ENCODE peak calls at places on chromosomes 6 and 20, in six cellular contexts. T is foreskin fibroblast; B is neural crest cell; U is endothelial cell; Q is heart right ventricle; V is CD8-positive, alpha-beta T cell. E is an unnamed sample.

GRCh38 chr6:107611060-107611824 is 121.3 kb downstream of the SOBP start:
- DNase-seq in U (no peak), T (no peak), B (no peak), Q (peak), V (no peak), E (no peak)

GRCh38 chr20:11905460-11906150 is 12.1 kb upstream of the BTBD3 start:
- DNase-seq in B (no peak), T (peak), U (no peak), Q (no peak), V (no peak), E (no peak)

GRCh38 chr6:47839645-47840044 is 57.8 kb downstream of the OPN5 start:
- DNase-seq in B (no peak), U (no peak), V (no peak), Q (no peak), T (no peak), E (no peak)

GRCh38 chr20:47784599-47785320 is 521 bp downstream of the SULF2 start:
- DNase-seq in U (peak), B (peak), Q (peak), V (no peak), T (peak), E (no peak)

GRCh38 chr6:71387179-71387578 is 98.6 kb downstream of the OGFRL1 start:
- DNase-seq in Q (no peak), B (no peak), V (no peak), T (peak), U (no peak), E (no peak)

GRCh38 chr20:59825944-59826759 is 107.3 kb downstream of the SYCP2 start:
- DNase-seq in B (no peak), Q (no peak), T (no peak), U (no peak), V (no peak), E (no peak)

GRCh38 chr6:13762648-13763441 is 51.2 kb upstream of the RANBP9 start:
- DNase-seq in T (peak), V (no peak), U (no peak), Q (no peak), B (no peak), E (no peak)

GRCh38 chr20:23666189-23666588 is 22.6 kb downstream of the CST4 start:
- DNase-seq in Q (no peak), V (no peak), U (no peak), B (no peak), T (peak), E (no peak)

GRCh38 chr20:58895796-58896180 is 43.3 kb downstream of the GNAS start:
- DNase-seq in T (no peak), V (no peak), B (no peak), Q (no peak), U (no peak), E (no peak)

GRCh38 chr6:154127638-154128037 is 88.6 kb downstream of the OPRM1 start:
- DNase-seq in V (no peak), U (peak), T (no peak), Q (no peak), B (no peak), E (no peak)

GRCh38 chr6:24454452-24454851 is 34.9 kb downstream of the GPLD1 start:
- DNase-seq in T (no peak), B (no peak), Q (no peak), V (no peak), U (no peak), E (no peak)

GRCh38 chr20:23350855-23351838 is 556 bp downstream of the NXT1 start:
- DNase-seq in Q (peak), V (peak), U (peak), B (peak), T (peak), E (no peak)

GRCh38 chr20:54340667-54341081 is 132.8 kb downstream of the PFDN4 start:
- DNase-seq in B (no peak), V (no peak), T (peak), Q (no peak), U (no peak), E (peak)

GRCh38 chr6:142680308-142680707 is 264.7 kb downstream of the HIVEP2 start:
- DNase-seq in V (peak), U (no peak), B (no peak), Q (no peak), T (peak), E (no peak)

GRCh38 chr20:41169791-41170351 is 32.5 kb downstream of the PLCG1 start:
- DNase-seq in Q (no peak), T (peak), V (no peak), U (no peak), B (no peak), E (peak)

GRCh38 chr6:131379951-131380350 is 193.1 kb upstream of the ARG1 start:
- DNase-seq in B (no peak), Q (no peak), T (peak), U (no peak), V (no peak), E (peak)

GRCh38 chr6:53363341-53364079 is 14.8 kb upstream of the ELOVL5 start:
- DNase-seq in B (no peak), U (no peak), V (no peak), Q (no peak), T (no peak), E (no peak)

GRCh38 chr6:34317172-34317477 is 68.3 kb upstream of the SMIM29 start:
- DNase-seq in T (no peak), B (no peak), U (no peak), Q (no peak), V (no peak), E (no peak)

GRCh38 chr6:12458558-12458957 is 168.4 kb downstream of the EDN1 start:
- DNase-seq in U (no peak), V (no peak), T (no peak), B (no peak), Q (no peak), E (no peak)

GRCh38 chr20:44407402-44408184 is 52.1 kb downstream of the HNF4A start:
- DNase-seq in Q (no peak), U (no peak), B (no peak), V (no peak), T (peak), E (no peak)

GRCh38 chr6:35148167-35148741 is 7.1 kb upstream of the TCP11 start:
- DNase-seq in U (peak), T (peak), V (no peak), B (peak), Q (no peak), E (peak)

GRCh38 chr6:152272486-152272885 is 364.7 kb downstream of the SYNE1 start:
- DNase-seq in Q (no peak), V (no peak), U (no peak), B (no peak), T (no peak), E (no peak)

GRCh38 chr6:161242779-161243693 is 30.8 kb downstream of the AGPAT4 start:
- DNase-seq in U (peak), Q (no peak), B (no peak), T (peak), V (peak), E (no peak)

GRCh38 chr6:72623808-72624207 is 1.9 kb downstream of the KCNQ5 start:
- DNase-seq in U (no peak), B (no peak), V (no peak), T (no peak), Q (no peak), E (no peak)

GRCh38 chr6:148883270-148883669 is 136.4 kb downstream of the UST start:
- DNase-seq in Q (no peak), U (no peak), T (no peak), B (no peak), V (no peak), E (no peak)

GRCh38 chr6:24721461-24722215 is 2.7 kb upstream of the C6orf62 start:
- DNase-seq in T (no peak), Q (peak), V (no peak), B (no peak), U (no peak), E (no peak)

GRCh38 chr6:24836116-24836515 is 37.4 kb upstream of the ARMH2 start:
- DNase-seq in U (no peak), V (no peak), T (no peak), B (no peak), Q (no peak), E (no peak)

GRCh38 chr6:34736838-34737237 is 20.5 kb upstream of the SNRPC start:
- DNase-seq in T (no peak), V (no peak), B (no peak), U (no peak), Q (no peak), E (no peak)

GRCh38 chr20:18180815-18181214 is 43.2 kb downstream of the KAT14 start:
- DNase-seq in U (no peak), V (no peak), Q (no peak), T (no peak), B (no peak), E (no peak)

GRCh38 chr6:142146828-142147662 is at the start of the genes NMBR and VTA1:
- DNase-seq in U (peak), Q (peak), B (peak), T (peak), V (peak), E (peak)

GRCh38 chr6:98579089-98579488 is 255.3 kb upstream of the POU3F2 start:
- DNase-seq in T (no peak), Q (no peak), B (no peak), U (no peak), V (no peak), E (no peak)

GRCh38 chr6:37168809-37169457 is 1.0 kb upstream of the PIM1 start:
- DNase-seq in V (no peak), B (no peak), Q (no peak), U (no peak), T (peak), E (no peak)

GRCh38 chr6:35177139-35177538 is 36.0 kb upstream of the TCP11 start:
- DNase-seq in T (no peak), U (no peak), B (no peak), V (no peak), Q (no peak), E (no peak)

GRCh38 chr6:164396071-164397047 is 913.0 kb downstream of the C6orf118 start:
- DNase-seq in Q (no peak), U (no peak), V (no peak), B (peak), T (no peak), E (no peak)

GRCh38 chr20:58069207-58069606 is 159.2 kb downstream of the ANKRD60 start:
- DNase-seq in U (no peak), B (no peak), T (no peak), Q (no peak), V (no peak), E (no peak)

GRCh38 chr6:92431502-92431901 is 987.9 kb downstream of the EPHA7 start:
- DNase-seq in V (no peak), Q (no peak), U (no peak), B (no peak), T (no peak), E (no peak)

GRCh38 chr20:25024171-25024570 is 31.6 kb upstream of the APMAP start:
- DNase-seq in Q (no peak), V (no peak), U (no peak), B (no peak), T (no peak), E (no peak)

GRCh38 chr20:17655865-17656489 is 26.1 kb downstream of the RRBP1 start:
- DNase-seq in T (peak), Q (no peak), V (no peak), U (no peak), B (no peak), E (no peak)

GRCh38 chr20:45406260-45407066 is 1.6 kb upstream of the DBNDD2 start:
- DNase-seq in Q (peak), V (peak), B (peak), U (peak), T (peak), E (no peak)

DNA sequence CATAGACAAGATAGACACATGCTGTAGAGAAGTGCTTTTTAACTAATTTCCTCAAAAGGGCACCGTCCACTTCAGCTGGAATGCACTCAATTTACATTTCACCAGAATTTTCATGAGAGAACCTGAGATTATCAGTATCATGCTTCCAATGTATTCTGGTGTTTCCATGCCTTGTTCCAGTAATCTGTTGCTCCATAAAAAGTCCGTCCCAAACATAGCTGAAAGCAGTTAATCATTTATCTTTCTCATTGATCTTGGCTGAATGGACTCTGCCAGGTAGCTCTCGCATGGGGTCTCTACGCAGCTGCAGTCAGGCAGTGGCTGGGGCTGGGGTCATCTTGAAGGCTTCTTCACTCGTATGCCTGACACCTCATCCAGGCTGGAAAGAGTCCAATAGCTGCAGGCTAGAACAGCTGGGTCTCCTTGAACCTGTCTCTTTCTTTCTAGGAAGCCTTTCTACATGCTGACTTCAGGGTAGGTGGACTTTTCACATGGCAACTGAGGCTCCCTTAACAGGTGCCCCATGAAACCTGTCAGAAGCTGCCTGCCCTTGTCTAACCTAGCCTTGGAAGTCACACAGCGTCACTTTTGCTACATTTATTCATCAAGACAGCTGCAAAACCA is 18.6 kb upstream of the COL12A1 start:
- DNase-seq in T (no peak), U (no peak), Q (no peak), V (no peak), B (no peak), E (no peak)
- TF ChIP-seq CTCF in T (no peak), U (no peak), Q (no peak), V (no peak), B (no peak), E (no peak)

GRCh38 chr6:6004147-6004995 is 2.4 kb downstream of the NRN1 start:
- DNase-seq in Q (no peak), V (no peak), T (no peak), U (no peak), B (peak), E (no peak)

GRCh38 chr6:6002809-6003333 is 3.9 kb downstream of the NRN1 start:
- DNase-seq in Q (no peak), V (no peak), U (no peak), T (no peak), B (no peak), E (no peak)

GRCh38 chr6:6003334-6004146 is 3.2 kb downstream of the NRN1 start:
- DNase-seq in Q (peak), B (peak), T (peak), U (peak), V (no peak), E (no peak)

GRCh38 chr6:6001443-6001842 is 5.3 kb downstream of the NRN1 start:
- DNase-seq in B (no peak), V (no peak), U (no peak), Q (no peak), T (no peak), E (no peak)

DNA sequence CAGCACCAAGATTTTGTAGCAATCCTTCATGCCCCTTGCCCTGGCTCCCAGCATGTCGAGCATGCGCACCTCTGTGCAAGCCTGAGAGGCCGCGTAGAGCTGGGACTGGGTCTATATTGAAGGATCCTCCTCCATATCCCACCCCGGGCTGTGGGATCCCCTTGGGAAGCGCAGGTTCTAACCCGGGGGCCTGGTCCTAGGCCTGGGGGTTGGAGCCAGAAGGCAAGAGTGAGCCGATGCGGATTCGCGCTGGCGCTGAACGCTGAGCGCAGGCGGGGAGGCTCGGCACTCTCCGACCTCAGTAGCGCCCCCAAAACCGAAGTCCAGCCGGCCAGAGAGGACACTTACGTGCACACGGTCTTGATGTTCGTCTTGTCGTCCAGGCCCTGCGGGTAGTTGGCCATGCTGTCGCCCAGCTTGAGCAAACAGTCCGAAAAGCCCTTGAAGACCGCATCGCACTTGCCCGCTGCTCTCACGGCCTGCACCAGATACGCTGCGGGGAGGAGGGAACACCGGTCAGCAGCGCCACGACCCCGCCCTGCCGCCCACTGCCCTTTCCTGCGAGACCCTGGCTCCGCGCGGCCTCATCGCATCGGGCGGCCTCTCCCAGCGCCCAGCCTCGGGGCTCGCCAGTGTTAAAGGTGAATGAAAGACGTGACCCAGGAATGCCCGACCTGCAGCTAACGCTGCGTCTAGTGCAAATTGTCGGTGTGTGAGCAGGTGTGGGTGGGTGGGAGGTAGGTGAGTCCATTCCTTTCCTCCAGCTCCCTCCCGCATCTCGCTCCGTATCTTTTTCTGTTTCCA is 4.5 kb downstream of the NRN1 start:
- DNase-seq in V (no peak), B (peak), U (peak), T (no peak), Q (no peak), E (no peak)
- TF ChIP-seq CTCF in V (no peak), B (no peak), U (no peak), T (no peak), Q (no peak), E (no peak)

GRCh38 chr6:2232445-2232844 is 13.0 kb downstream of the GMDS start:
- DNase-seq in V (no peak), U (no peak), B (no peak), Q (no peak), T (no peak), E (no peak)
- TF ChIP-seq CTCF in V (no peak), U (no peak), B (no peak), Q (no peak), T (no peak), E (no peak)

GRCh38 chr6:15876406-15876805 is 213.6 kb upstream of the DTNBP1 start:
- DNase-seq in U (no peak), T (peak), V (no peak), B (no peak), Q (no peak), E (no peak)

GRCh38 chr6:15874821-15875220 is 212.0 kb upstream of the DTNBP1 start:
- DNase-seq in B (no peak), V (no peak), U (no peak), Q (no peak), T (peak), E (no peak)

GRCh38 chr6:15879372-15880261 is 216.8 kb upstream of the DTNBP1 start:
- DNase-seq in U (no peak), Q (peak), V (peak), B (no peak), T (peak), E (peak)

GRCh38 chr6:15874351-15874750 is 211.5 kb upstream of the DTNBP1 start:
- DNase-seq in Q (no peak), U (no peak), V (no peak), B (no peak), T (no peak), E (no peak)

GRCh38 chr6:15877245-15877644 is 214.4 kb upstream of the DTNBP1 start:
- DNase-seq in B (no peak), U (no peak), V (no peak), T (no peak), Q (no peak), E (no peak)
- TF ChIP-seq CTCF in B (no peak), U (no peak), V (no peak), T (no peak), Q (no peak), E (no peak)

DNA sequence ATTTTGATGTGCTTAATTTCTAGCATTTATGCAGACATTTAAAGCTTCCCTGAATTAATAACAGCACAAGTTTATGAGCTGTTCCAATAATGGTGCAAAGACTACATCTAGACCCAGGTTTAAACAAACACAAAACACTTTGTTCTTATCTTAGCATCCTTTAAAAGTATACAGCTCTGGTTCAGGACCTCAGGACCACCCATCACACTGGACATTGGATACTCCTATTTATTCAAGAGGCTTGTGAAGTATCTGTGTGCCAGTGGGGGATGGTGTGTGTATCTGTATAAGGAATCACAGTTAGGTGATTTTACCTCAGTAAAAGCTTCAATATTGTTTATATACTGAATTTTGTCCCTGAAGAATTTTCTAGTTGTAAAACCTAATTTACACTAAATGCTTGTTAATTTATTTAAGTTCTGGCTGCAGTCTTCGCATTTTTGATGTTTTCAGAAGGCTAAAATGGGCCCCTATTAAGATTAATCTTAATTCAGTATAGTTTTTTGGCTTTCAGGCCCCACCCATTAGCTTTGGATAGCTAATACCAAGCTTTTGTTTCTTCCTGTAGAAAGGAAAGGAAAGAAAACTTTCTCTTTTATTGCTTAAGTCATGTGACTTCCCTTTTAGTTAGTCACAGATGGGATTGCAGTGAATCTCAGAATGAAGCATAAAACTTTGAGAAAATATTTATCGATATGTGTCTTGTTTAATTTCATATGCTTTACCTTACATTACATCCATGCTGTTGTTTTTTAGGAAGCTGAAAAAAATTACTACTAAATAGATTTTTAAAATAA is 13.1 kb downstream of the LIN28B start:
- DNase-seq in B (no peak), T (peak), U (no peak), Q (no peak), V (no peak), E (no peak)
- TF ChIP-seq CTCF in B (no peak), T (no peak), U (no peak), Q (no peak), V (no peak), E (no peak)